ENCODE peak calls at places on chromosomes 6 and 20, in four cellular contexts. M, E, O and X are unnamed samples.

GRCh38 chr6:137370871-137371633 is 123.1 kb downstream of the OLIG3 start:
- DNase-seq in E (no peak), O (no peak), M (no peak), X (no peak)

GRCh38 chr6:132218063-132218696 is 183.1 kb downstream of the MOXD1 start:
- DNase-seq in E (no peak), O (no peak), M (no peak), X (no peak)

GRCh38 chr6:53982361-53983050 is 128.7 kb upstream of the MLIP start:
- DNase-seq in O (no peak), E (no peak), M (no peak), X (no peak)

GRCh38 chr6:166489301-166490155 is 97.0 kb downstream of the RAMACL start:
- DNase-seq in M (peak), E (no peak), O (no peak), X (no peak)

GRCh38 chr6:47064274-47064673 is 22.1 kb upstream of the ADGRF1 start:
- DNase-seq in O (no peak), M (no peak), E (no peak), X (no peak)

GRCh38 chr6:37244430-37245310 is 12.9 kb upstream of the TBC1D22B start:
- DNase-seq in E (peak), O (peak), M (peak), X (peak)

GRCh38 chr6:63824722-63825121 is 189.1 kb downstream of the PHF3 start:
- DNase-seq in E (no peak), M (no peak), O (no peak), X (no peak)

GRCh38 chr20:55935448-55936221 is 69.7 kb downstream of the CBLN4 start:
- DNase-seq in O (no peak), E (no peak), M (no peak), X (no peak)

GRCh38 chr6:62286470-62286843 is 432 bp upstream of the KHDRBS2 start:
- DNase-seq in O (no peak), M (no peak), E (no peak), X (no peak)

GRCh38 chr20:50120935-50121693 is 8.2 kb upstream of the UBE2V1 start:
- DNase-seq in M (peak), O (no peak), E (no peak), X (peak)

GRCh38 chr6:91672201-91672600 is 1085.3 kb upstream of the MAP3K7 start:
- DNase-seq in O (no peak), E (no peak), M (no peak), X (no peak)

GRCh38 chr20:49987015-49987867 is 4.5 kb downstream of the SNAI1 start:
- DNase-seq in O (no peak), E (no peak), M (no peak), X (no peak)

GRCh38 chr6:111096246-111096645 is 8.9 kb downstream of the SLC16A10 start:
- DNase-seq in E (no peak), M (peak), O (no peak), X (peak)

GRCh38 chr6:156557269-156557885 is 219.8 kb upstream of the ARID1B start:
- DNase-seq in E (no peak), M (peak), O (no peak), X (peak)

GRCh38 chr20:1033751-1034419 is 31.8 kb upstream of the RSPO4 start:
- DNase-seq in E (no peak), M (no peak), O (no peak), X (no peak)

GRCh38 chr6:159758031-159759001 is 3.5 kb upstream of the ACAT2 start:
- DNase-seq in E (no peak), M (no peak), O (no peak), X (no peak)

GRCh38 chr6:77463308-77463880 is at the start of gene HTR1B:
- DNase-seq in E (no peak), M (peak), O (no peak), X (no peak)

GRCh38 chr20:9235518-9235917 is 166.6 kb downstream of the PLCB4 start:
- DNase-seq in E (no peak), O (no peak), M (no peak), X (no peak)

GRCh38 chr6:117601811-117602150 is 530 bp downstream of the GOPC start:
- DNase-seq in M (no peak), E (no peak), O (no peak), X (no peak)

GRCh38 chr20:39885975-39886649 is 802.9 kb downstream of the MAFB start:
- DNase-seq in M (peak), E (no peak), O (peak), X (peak)

GRCh38 chr20:25227317-25227831 is 20.5 kb upstream of the PYGB start:
- DNase-seq in E (no peak), M (no peak), O (no peak), X (no peak)

GRCh38 chr6:75278474-75279077 is 6.0 kb downstream of the TMEM30A start:
- DNase-seq in M (no peak), O (no peak), E (no peak), X (no peak)

GRCh38 chr20:25071722-25072121 is 10.2 kb downstream of the VSX1 start:
- DNase-seq in M (no peak), E (no peak), O (no peak), X (no peak)

GRCh38 chr6:87660226-87660886 is 41.7 kb downstream of the AKIRIN2 start:
- DNase-seq in E (no peak), O (no peak), M (no peak), X (no peak)

GRCh38 chr20:61896058-61896961 is 169.4 kb downstream of the TAF4 start:
- DNase-seq in M (peak), O (no peak), E (no peak), X (no peak)

GRCh38 chr6:27518881-27519795 is 46.2 kb upstream of the ZNF184 start:
- DNase-seq in M (peak), O (peak), E (no peak), X (peak)

GRCh38 chr20:48600470-48600945 is 227.3 kb downstream of the PREX1 start:
- DNase-seq in E (no peak), M (no peak), O (no peak), X (no peak)

GRCh38 chr6:158567871-158568401 is 8.0 kb downstream of the TMEM181 start:
- DNase-seq in M (no peak), E (no peak), O (no peak), X (no peak)

GRCh38 chr20:47137231-47137865 is 219.2 kb downstream of the ZMYND8 start:
- DNase-seq in E (no peak), M (no peak), O (no peak), X (no peak)

GRCh38 chr6:151502499-151502898 is 8.7 kb downstream of the CCDC170 start:
- DNase-seq in E (no peak), M (no peak), O (no peak), X (no peak)

GRCh38 chr20:36465109-36466080 is 75.9 kb upstream of the MYL9 start:
- DNase-seq in O (peak), M (peak), E (no peak), X (no peak)

GRCh38 chr20:12827796-12828406 is 180.9 kb upstream of the SPTLC3 start:
- DNase-seq in M (no peak), E (no peak), O (no peak), X (no peak)

GRCh38 chr6:151870375-151870774 is 62.9 kb downstream of the ESR1 start:
- DNase-seq in E (no peak), O (no peak), M (no peak), X (no peak)

GRCh38 chr6:136034422-136034821 is 182.9 kb downstream of the PDE7B start:
- DNase-seq in O (no peak), E (no peak), M (no peak), X (no peak)
- TF ChIP-seq CTCF in O (no peak), E (no peak), M (no peak), X (no peak)

GRCh38 chr6:16282370-16282769 is 44.0 kb downstream of the GMPR start:
- DNase-seq in M (no peak), O (no peak), E (no peak), X (no peak)
- TF ChIP-seq POLR2A in M (no peak), O (no peak), E (no peak), X (no peak)

DNA sequence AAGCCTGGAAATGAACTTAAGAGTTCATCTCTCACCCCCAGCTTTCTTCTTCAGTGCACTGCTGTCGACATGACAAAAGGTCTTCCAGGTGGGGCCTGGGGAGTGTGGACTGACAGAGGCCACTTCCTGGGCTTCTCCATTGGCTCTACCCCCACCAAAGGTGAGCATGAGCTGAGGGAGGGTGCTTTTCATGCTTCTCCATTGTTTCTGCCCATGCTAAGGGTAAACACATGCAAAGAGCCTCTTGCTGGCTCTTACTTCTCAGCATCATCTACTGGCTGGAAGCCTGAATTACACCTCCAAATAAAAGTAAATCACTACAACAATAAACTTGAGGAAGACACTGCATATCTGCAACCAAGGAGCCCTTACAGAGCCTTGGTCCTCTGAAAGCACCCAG is 227.2 kb downstream of the EPM2A start:
- DNase-seq in O (no peak), E (no peak), M (no peak), X (no peak)
- TF ChIP-seq CTCF in O (no peak), E (no peak), M (no peak), X (no peak)

DNA sequence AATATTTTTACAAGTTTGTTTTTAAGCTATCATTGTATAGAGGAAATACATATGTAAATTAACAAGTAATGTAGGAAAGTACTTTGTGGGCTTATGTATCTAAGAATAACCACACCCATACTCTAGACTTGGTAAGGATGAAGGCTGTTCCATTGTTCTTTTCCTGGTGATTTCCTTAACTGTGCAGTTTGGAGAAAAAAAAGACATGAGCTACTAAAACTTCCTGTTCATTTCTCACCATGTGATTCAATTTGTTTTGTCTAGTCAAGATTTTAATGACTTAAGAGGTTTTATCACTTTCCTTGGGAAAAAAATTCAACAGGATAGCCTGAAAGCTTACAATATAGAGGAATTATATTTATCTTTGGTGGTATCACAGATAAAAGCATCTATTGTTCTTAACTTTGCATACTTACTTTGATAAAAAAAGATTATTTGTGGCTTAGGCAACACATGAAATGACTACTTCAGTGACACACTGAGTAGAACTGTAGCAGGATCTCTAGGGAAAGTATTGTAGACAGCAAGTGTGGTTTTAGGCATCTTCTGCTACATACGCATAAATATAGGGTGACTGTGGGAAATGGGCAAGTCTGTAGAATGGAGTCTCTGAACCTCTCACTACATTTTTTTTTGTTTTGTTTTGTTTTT is 80.3 kb downstream of the GJA1 start:
- DNase-seq in M (no peak), O (no peak), E (no peak), X (no peak)
- TF ChIP-seq POLR2A in M (no peak), O (no peak), E (no peak), X (no peak)